ENCODE peak calls at places on chromosome 14, in five cellular contexts. D, S, P, U and R are unnamed samples.

GRCh38 chr14:64296561-64296960 is 2.4 kb upstream of the ESR2 start:
- DNase-seq in P (peak), U (no peak), D (no peak), S (peak), R (no peak)

GRCh38 chr14:54895683-54896082 is 6.9 kb downstream of the GCH1 start:
- DNase-seq in S (no peak), U (no peak), P (no peak), D (no peak), R (no peak)

GRCh38 chr14:71245659-71246361 is 338.6 kb downstream of the PCNX1 start:
- DNase-seq in S (no peak), U (no peak), D (no peak), P (no peak), R (no peak)

GRCh38 chr14:97924922-97925613 is 1127.9 kb downstream of the VRK1 start:
- DNase-seq in P (no peak), D (no peak), S (no peak), U (no peak), R (no peak)

GRCh38 chr14:58978336-58978735 is 210.1 kb upstream of the DAAM1 start:
- DNase-seq in U (no peak), P (no peak), D (no peak), S (peak), R (no peak)

GRCh38 chr14:103391048-103391447 is 5.8 kb downstream of the MARK3 start:
- DNase-seq in U (peak), D (peak), P (peak), S (peak), R (no peak)

GRCh38 chr14:84894254-84894653 is 635.7 kb upstream of the FLRT2 start:
- DNase-seq in D (no peak), U (no peak), P (no peak), S (no peak), R (no peak)

GRCh38 chr14:101480747-101481530 is 80.4 kb upstream of the DIO3 start:
- DNase-seq in D (no peak), U (peak), P (peak), S (peak), R (no peak)

GRCh38 chr14:63952053-63952932 is 99.5 kb downstream of the SYNE2 start:
- DNase-seq in U (no peak), D (no peak), S (no peak), P (no peak), R (no peak)

GRCh38 chr14:103527408-103528157 is 1.4 kb upstream of the TRMT61A start:
- DNase-seq in D (no peak), U (no peak), P (peak), S (no peak), R (no peak)

GRCh38 chr14:103856105-103856504 is 8.7 kb upstream of the PPP1R13B start:
- DNase-seq in P (no peak), S (no peak), U (no peak), D (no peak), R (no peak)

GRCh38 chr14:37195327-37195726 is 2.4 kb upstream of the MIPOL1 start:
- DNase-seq in S (peak), P (peak), U (no peak), D (no peak), R (no peak)

GRCh38 chr14:39247256-39247655 is 13.5 kb downstream of the MIA2 start:
- DNase-seq in U (no peak), P (peak), D (no peak), S (peak), R (no peak)

GRCh38 chr14:51547260-51547659 is 104.5 kb upstream of the FRMD6 start:
- DNase-seq in D (no peak), U (peak), S (peak), P (peak), R (no peak)

GRCh38 chr14:99075771-99076370 is 196.1 kb downstream of the BCL11B start:
- DNase-seq in S (no peak), D (no peak), P (peak), U (no peak), R (no peak)

GRCh38 chr14:33733310-33733709 is 217.6 kb downstream of the EGLN3 start:
- DNase-seq in P (no peak), U (no peak), D (no peak), S (no peak), R (no peak)
- H3K4me2 ChIP-seq in P (no peak), U (no peak), D (no peak), S (no peak), R (no peak)

DNA sequence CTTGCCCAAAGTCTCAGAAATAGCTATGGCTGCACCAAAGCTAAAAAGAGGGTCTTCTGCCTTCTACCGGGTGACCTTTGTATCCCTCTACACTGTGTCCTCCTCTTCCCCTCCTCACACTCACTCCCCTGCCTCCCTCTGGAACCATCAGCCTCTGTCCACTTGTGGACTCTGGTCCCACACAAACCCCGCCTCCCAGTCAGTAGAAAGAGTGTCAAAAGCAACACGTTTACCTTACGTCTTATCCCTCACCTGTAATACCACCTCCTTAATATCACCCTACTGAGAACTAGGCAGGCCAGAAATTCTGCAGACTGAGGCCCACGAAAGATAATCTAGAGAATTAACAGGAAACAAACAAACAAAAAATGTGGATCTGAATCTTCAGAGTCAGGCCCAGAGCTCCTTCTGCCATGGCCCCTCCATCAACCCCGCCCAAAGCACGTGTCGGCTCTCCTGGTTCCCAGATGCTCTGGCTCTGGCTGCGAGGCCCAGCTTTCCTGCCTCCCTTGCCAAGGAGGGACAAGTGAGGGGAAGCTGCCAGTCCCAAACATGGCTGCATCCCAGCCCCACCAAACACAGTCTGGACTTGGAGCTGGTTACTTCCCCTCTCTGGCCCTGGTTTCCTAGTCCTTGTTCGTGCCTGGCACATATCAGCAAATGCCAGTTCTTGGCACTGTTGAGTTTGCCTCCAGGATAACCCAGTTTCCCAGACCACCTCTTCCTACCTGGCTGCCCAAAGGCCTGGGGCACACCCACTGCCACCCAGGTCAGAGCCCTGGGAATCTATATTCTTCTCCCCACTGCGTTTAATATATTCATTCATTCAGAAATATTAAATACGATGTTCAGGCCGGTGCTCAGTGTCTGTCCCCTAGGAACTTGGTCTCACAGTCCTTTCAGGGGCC is 2.7 kb downstream of the ACTN1 start:
- DNase-seq in D (no peak), U (no peak), S (peak), P (peak), R (no peak)
- H3K27ac ChIP-seq in D (no peak), U (peak), S (peak), P (peak), R (no peak)

GRCh38 chr14:22476882-22477281 is 112.1 kb downstream of the DAD1 start:
- DNase-seq in P (no peak), D (no peak), U (no peak), S (no peak), R (no peak)
- H3K4me2 ChIP-seq in P (no peak), D (no peak), U (no peak), S (no peak), R (no peak)

DNA sequence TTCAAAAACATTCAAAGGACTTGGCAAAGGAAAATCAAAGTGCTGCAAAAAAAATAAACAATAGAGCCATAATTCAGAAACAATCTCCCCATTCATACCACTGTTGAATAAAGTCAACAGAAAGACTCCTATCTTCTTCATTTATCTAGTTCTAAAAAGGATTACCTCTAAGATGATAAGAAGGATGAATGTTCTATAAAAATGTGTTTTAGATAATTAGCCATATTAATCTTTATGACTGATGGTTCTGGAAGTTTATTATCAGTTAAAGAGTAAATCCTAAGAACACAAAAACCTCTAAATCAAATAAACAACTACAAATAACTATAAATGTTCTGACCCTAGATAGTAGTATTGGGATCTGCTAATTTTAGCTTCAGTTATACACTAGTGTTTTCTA is 37.8 kb upstream of the CDKL1 start:
- DNase-seq in S (no peak), U (no peak), P (no peak), D (no peak), R (no peak)
- H3K27ac ChIP-seq in S (no peak), U (no peak), P (no peak), D (no peak), R (no peak)

DNA sequence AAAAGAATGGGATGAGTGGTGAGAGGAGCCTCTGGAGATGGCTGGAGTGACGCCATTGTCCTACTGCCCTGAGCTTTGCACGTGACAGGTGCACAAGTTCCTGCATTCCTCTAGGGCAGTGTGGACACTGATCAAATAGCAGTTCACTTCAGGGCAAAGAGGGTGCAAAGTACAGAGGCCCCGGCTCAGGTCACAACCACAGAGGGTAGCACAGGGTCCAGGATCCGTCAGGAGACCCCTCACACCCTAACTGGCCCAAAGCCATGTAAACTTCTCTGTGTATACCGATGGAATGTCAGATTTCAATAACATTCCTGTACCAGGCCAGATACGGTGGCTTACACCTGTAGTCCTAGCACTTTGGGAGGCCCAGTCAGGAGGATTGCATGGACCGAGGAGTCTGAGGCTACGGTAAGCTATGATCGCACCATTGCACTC is 10.4 kb upstream of the FBLN5 start:
- DNase-seq in P (no peak), D (no peak), S (no peak), U (no peak), R (no peak)
- H3K4me2 ChIP-seq in P (no peak), D (no peak), S (no peak), U (no peak), R (no peak)

GRCh38 chr14:77009014-77009413 is 19.5 kb downstream of the IRF2BPL start:
- DNase-seq in P (peak), U (no peak), S (no peak), D (no peak), R (no peak)

GRCh38 chr14:77006127-77006526 is 22.4 kb downstream of the IRF2BPL start:
- DNase-seq in D (no peak), S (no peak), U (no peak), P (no peak), R (no peak)

GRCh38 chr14:77007339-77007974 is 21.1 kb downstream of the IRF2BPL start:
- DNase-seq in S (no peak), U (no peak), D (no peak), P (peak), R (no peak)

GRCh38 chr14:77007975-77008421 is 20.5 kb downstream of the IRF2BPL start:
- DNase-seq in S (no peak), U (no peak), P (peak), D (no peak), R (no peak)

DNA sequence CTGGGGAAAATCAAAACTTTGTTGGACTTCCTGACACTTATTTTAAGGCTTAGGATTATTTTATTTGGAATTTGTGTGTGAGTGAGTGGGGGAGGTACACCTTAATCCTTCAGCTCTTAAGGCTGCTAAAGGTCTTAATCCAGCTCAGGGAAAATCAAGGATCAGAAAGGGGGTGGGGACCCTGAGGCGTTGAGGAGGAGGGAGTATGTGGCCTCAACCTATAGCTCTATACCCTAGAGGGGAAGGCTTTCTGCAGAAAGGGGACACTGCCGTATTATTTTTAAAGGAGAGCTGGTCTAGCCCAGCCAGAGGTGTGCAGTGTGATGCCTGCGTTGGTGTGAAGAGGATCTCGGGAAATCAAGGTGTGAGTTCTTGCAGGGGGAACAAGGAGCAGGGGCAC is 20.0 kb downstream of the IRF2BPL start:
- DNase-seq in U (no peak), S (no peak), D (no peak), P (no peak), R (no peak)
- H3K27ac ChIP-seq in U (peak), S (no peak), D (no peak), P (peak), R (no peak)

GRCh38 chr14:68518910-68519686 is 273.8 kb downstream of the ZFP36L1 start:
- DNase-seq in S (peak), D (no peak), P (peak), U (no peak), R (no peak)
- H3K4me2 ChIP-seq in S (no peak), D (peak), P (no peak), U (no peak), R (no peak)

GRCh38 chr14:90520326-90520725 is 123.5 kb downstream of the CALM1 start:
- DNase-seq in S (no peak), U (no peak), D (no peak), P (no peak), R (no peak)
- H3K27ac ChIP-seq in S (no peak), U (peak), D (no peak), P (no peak), R (no peak)